ENCODE peak calls at places on chromosome 10, in nine cellular contexts. Y, G, T, O, I, S, E, F and A are unnamed samples.

GRCh38 chr10:70549962-70550845 is 52.3 kb downstream of the PRF1 start:
- DNase-seq in Y (peak), G (peak), T (peak), O (peak), I (peak), S (peak), E (no peak), F (peak), A (peak)

GRCh38 chr10:130428936-130429335 is 292.7 kb downstream of the GLRX3 start:
- DNase-seq in Y (no peak), G (no peak), T (no peak), O (no peak), I (no peak), S (peak), E (no peak), F (no peak), A (no peak)

GRCh38 chr10:94983555-94983954 is 45.1 kb downstream of the CYP2C9 start:
- DNase-seq in Y (no peak), G (no peak), T (no peak), O (no peak), I (no peak), S (no peak), E (no peak), F (no peak), A (no peak)

GRCh38 chr10:94133239-94133638 is 139.5 kb downstream of the PLCE1 start:
- DNase-seq in Y (no peak), G (peak), T (no peak), O (peak), I (no peak), S (no peak), E (no peak), F (no peak), A (no peak)

GRCh38 chr10:95430231-95430951 is 130.8 kb downstream of the SORBS1 start:
- DNase-seq in Y (peak), G (peak), T (peak), O (peak), I (peak), S (peak), E (no peak), F (no peak), A (peak)

GRCh38 chr10:111077715-111078504 is 1.1 kb downstream of the ADRA2A start:
- DNase-seq in Y (no peak), G (no peak), T (peak), O (peak), I (peak), S (no peak), E (no peak), F (no peak), A (no peak)

GRCh38 chr10:72063703-72064391 is 24.5 kb downstream of the SPOCK2 start:
- DNase-seq in Y (no peak), G (no peak), T (no peak), O (no peak), I (no peak), S (no peak), E (no peak), F (no peak), A (no peak)

GRCh38 chr10:517872-518475 is 171.5 kb downstream of the DIP2C start:
- DNase-seq in Y (no peak), G (no peak), T (no peak), O (no peak), I (no peak), S (no peak), E (no peak), F (no peak), A (no peak)

GRCh38 chr10:4658777-4659176 is 167.2 kb upstream of the AKR1E2 start:
- DNase-seq in Y (no peak), G (no peak), T (no peak), O (no peak), I (no peak), S (no peak), E (no peak), F (no peak), A (no peak)

GRCh38 chr10:104868231-104868630 is 227.1 kb downstream of the SORCS3 start:
- DNase-seq in Y (peak), G (no peak), T (no peak), O (no peak), I (no peak), S (no peak), E (no peak), F (no peak), A (no peak)